ENCODE peak calls at places on chromosomes 11 and 22, in eight cellular contexts. B is cardiac muscle cell, Y is heart left ventricle, A is colonic mucosa, K is PC-3, O is right lobe of liver, R is lower lobe of right lung, D is tibial nerve. I is an unnamed sample.

GRCh38 chr11:71206186-71206585 is 46.2 kb downstream of the SHANK2 start:
- DNase-seq in O (no peak), K (no peak), A (peak; percentile 67), Y (no peak), D (no peak), B (peak; percentile 54), R (peak; percentile 45), I (no peak)

GRCh38 chr11:102926946-102927623 is 28.4 kb downstream of the MMP13 start:
- DNase-seq in D (no peak), O (no peak), R (no peak), A (no peak), B (no peak), K (no peak), Y (no peak), I (no peak)

GRCh38 chr11:17171342-17171741 is 36.4 kb downstream of the PIK3C2A start:
- DNase-seq in K (no peak), B (peak; percentile 72), R (no peak), Y (no peak), A (no peak), O (no peak), D (no peak), I (no peak)

GRCh38 chr11:83278351-83278750 is 7.8 kb downstream of the CCDC90B start:
- DNase-seq in B (peak; percentile 10), Y (no peak), R (no peak), D (no peak), A (no peak), O (no peak), K (no peak), I (no peak)

GRCh38 chr11:93838967-93839366 is 11.5 kb downstream of the VSTM5 start:
- DNase-seq in D (no peak), B (no peak), R (no peak), K (no peak), A (no peak), Y (no peak), O (no peak), I (no peak)

GRCh38 chr11:61787928-61788491 is 4.4 kb downstream of the TMEM258 start:
- DNase-seq in R (no peak), D (no peak), O (no peak), A (peak; percentile 41), K (peak; percentile 48), Y (peak; percentile 56), B (peak; percentile 88), I (no peak)

GRCh38 chr11:64409707-64410395 is 50.9 kb downstream of the RPS6KA4 start:
- DNase-seq in O (no peak), D (no peak), Y (no peak), R (no peak), B (peak; percentile 63), K (no peak), A (no peak), I (peak; percentile 67)

GRCh38 chr11:14818779-14819178 is 73.3 kb downstream of the CYP2R1 start:
- DNase-seq in D (no peak), R (no peak), B (no peak), K (no peak), A (no peak), Y (no peak), O (no peak), I (no peak)

GRCh38 chr22:41844036-41844435 is 11.1 kb downstream of the SREBF2 start:
- DNase-seq in K (no peak), O (no peak), Y (no peak), D (no peak), A (no peak), R (no peak), B (no peak), I (no peak)

GRCh38 chr11:39236916-39237315 is 2222.5 kb downstream of the LRRC4C start:
- DNase-seq in K (peak; percentile 60), B (no peak), O (no peak), R (no peak), Y (no peak), D (no peak), A (no peak), I (no peak)

GRCh38 chr11:62061356-62062222 is 62.2 kb upstream of the INCENP start:
- DNase-seq in A (no peak), B (peak; percentile 45), K (peak; percentile 68), Y (no peak), O (no peak), R (no peak), D (no peak), I (no peak)

GRCh38 chr11:78801161-78801884 is 226.7 kb upstream of the NARS2 start:
- DNase-seq in O (no peak), A (peak; percentile 50), Y (no peak), B (peak; percentile 91), R (no peak), D (peak; percentile 74), K (peak; percentile 99), I (no peak)

GRCh38 chr22:42180349-42180842 is 49.8 kb upstream of the CYP2D6 start:
- DNase-seq in O (no peak), K (no peak), A (no peak), D (peak; percentile 53), B (no peak), R (no peak), Y (no peak), I (no peak)

GRCh38 chr11:35141538-35141937 is 2.6 kb downstream of the CD44 start:
- DNase-seq in R (peak; percentile 85), O (peak; percentile 41), K (peak; percentile 73), D (peak; percentile 52), A (peak; percentile 88), B (no peak), Y (peak; percentile 72), I (peak; percentile 73)

GRCh38 chr11:57485217-57486007 is 25.1 kb downstream of the RTN4RL2 start:
- DNase-seq in D (no peak), B (no peak), A (no peak), K (no peak), R (no peak), O (no peak), Y (no peak), I (no peak)
- H3K27ac ChIP-seq in D (no peak overlapping the region), B (no peak overlapping the region), A (no peak overlapping the region), K (no peak overlapping the region), R (no peak overlapping the region), O (no peak overlapping the region), Y (no peak overlapping the region), I (no peak overlapping the region)

GRCh38 chr22:44682556-44683168 is 19.3 kb upstream of the PRR5 start:
- DNase-seq in O (no peak), B (no peak), R (no peak), A (no peak), D (no peak), Y (no peak), K (no peak), I (peak; percentile 48)
- H3K4me1 ChIP-seq in O (no peaks in the 10 kb centered on the region), B (no peaks in the 10 kb centered on the region), R (peaks cover 10% of the 10 kb centered on the region), A (peaks cover 9% of the 10 kb centered on the region), D (peaks cover 3% of the 10 kb centered on the region), Y (peaks cover 9% of the 10 kb centered on the region), K (peaks cover 5% of the 10 kb centered on the region), I (peaks cover 2% of the 10 kb centered on the region)

DNA sequence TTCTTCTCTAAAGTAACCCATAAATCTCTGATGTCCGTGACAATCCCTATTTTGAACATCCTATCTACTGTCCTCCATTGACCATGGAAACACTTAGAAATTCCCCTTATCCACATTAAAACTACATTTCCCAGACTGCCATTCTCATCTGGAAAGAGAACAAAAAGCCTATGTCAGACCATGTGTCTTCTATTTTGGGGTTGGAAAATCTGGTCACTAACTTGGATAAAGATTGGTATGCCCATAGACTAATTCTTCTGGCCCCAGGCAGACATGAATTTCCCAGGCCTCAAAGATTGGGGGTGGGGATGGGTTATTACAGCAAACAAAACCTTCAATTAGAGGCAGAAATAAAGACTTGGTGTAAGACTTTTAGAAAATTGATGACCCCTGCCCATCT is 30.9 kb upstream of the CREB3L1 start:
- DNase-seq in D (no peak), O (no peak), R (no peak), K (no peak), A (no peak), B (peak; percentile 39), Y (no peak), I (no peak)
- H3K27me3 ChIP-seq in D (no peaks in the 10 kb centered on the region), O (no peaks in the 10 kb centered on the region), R (no peaks in the 10 kb centered on the region), K (no peaks in the 10 kb centered on the region), A (no peaks in the 10 kb centered on the region), B (no peaks in the 10 kb centered on the region), Y (no peaks in the 10 kb centered on the region), I (no peaks in the 10 kb centered on the region)

GRCh38 chr22:37804886-37805857 is 2.6 kb upstream of the GCAT start:
- DNase-seq in A (peak; percentile 93), D (peak; percentile 90), B (peak; percentile 91), K (peak; percentile 83), Y (peak; percentile 97), O (peak; percentile 91), R (peak; percentile 92), I (peak; percentile 98)

GRCh38 chr22:37803195-37803635 is 4.5 kb upstream of the GCAT start:
- DNase-seq in K (no peak), Y (no peak), R (no peak), B (no peak), O (no peak), A (no peak), D (no peak), I (no peak)

GRCh38 chr22:37804502-37804885 is 3.2 kb upstream of the GCAT start:
- DNase-seq in D (no peak), A (peak; percentile 36), O (no peak), Y (no peak), R (no peak), B (no peak), K (no peak), I (no peak)

GRCh38 chr22:37802310-37803194 is 5.2 kb upstream of the GCAT start:
- DNase-seq in D (peak; percentile 41), A (peak; percentile 70), K (peak; percentile 30), O (peak; percentile 64), B (peak; percentile 61), R (peak; percentile 75), Y (peak; percentile 80), I (peak; percentile 89)

DNA sequence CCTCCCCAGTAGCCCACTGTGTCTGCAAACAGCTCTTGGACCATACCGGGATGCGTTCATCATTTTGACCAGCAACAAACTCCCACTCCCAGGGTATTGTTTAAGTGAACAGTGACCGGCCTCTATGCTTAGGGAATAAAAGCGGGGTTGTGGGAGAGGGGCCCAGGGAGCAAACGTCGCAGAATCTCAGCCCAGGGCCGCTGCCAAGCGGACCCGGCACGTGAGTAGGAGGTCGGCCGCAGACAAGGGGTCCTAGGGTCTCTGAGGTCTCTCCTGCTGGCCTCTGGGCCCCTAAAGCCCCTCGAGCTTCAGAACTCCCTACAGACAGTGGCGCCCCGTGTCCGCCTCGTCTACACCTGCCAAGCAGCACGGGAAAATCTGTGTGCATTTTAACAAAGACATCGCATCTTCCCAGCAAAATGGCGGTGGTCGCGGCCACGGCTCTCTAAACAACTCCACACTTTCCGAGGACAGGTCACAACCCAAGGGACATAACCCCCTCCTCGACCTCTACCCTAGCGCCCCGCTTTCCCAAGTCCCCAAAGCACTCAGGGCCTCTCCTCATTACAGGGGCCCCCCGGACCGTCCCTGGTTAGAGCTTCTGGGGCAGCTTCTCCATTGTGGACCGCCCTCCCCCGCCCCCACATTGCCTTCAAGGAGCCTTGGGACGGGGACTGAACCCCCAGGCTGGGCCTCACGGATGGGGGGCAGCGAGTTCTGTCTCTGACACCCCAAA is 3.9 kb upstream of the GCAT start:
- DNase-seq in D (no peak), Y (no peak), O (no peak), B (no peak), A (peak; percentile 37), R (no peak), K (no peak), I (no peak)
- H3K27ac ChIP-seq in D (peak overlapping the region; percentile 90), Y (peak overlapping the region; percentile 91), O (no peak overlapping the region), B (no peak overlapping the region), A (no peak overlapping the region), R (peak overlapping the region; percentile 91), K (peak overlapping the region; percentile 66), I (no peak overlapping the region)

DNA sequence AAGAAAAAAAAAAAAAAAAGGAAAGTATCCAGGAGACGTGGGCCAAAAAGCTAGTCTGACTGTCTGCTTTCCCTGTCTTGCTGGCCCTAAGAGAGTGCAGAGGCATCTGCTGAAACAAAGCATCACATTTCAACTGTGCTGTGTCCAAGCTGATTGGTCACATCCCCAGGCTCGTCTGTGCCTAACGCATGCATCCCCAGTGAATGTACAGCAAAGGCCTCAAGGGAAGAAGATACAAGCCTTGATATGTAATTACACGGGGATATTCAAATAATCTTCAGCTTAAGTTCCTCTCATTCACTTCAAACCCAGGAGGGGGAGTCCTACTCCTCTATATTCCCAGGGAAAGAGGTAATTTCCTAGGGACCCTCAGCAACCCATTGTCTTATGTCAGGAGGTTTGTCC is 5.4 kb upstream of the SORL1 start:
- DNase-seq in D (no peak), B (peak; percentile 19), O (no peak), K (peak; percentile 41), Y (no peak), A (no peak), R (no peak), I (no peak)
- H3K4me1 ChIP-seq in D (peaks cover 6% of the 10 kb centered on the region), B (peaks cover 4% of the 10 kb centered on the region), O (no peaks in the 10 kb centered on the region), K (peaks cover 14% of the 10 kb centered on the region), Y (no peaks in the 10 kb centered on the region), A (no peaks in the 10 kb centered on the region), R (peaks cover 28% of the 10 kb centered on the region), I (no peaks in the 10 kb centered on the region)